ENCODE peak calls at places on chromosomes 11 and 22, in eight cellular contexts. C is GM19239; K is NCI-H2171 treated with DMSO at 0.1 percent for 48 hours; D is neural crest cell; W is activated effector memory CD4-positive, alpha-beta T cell treated with anti-CD3 and anti-CD28 coated beads, Interleukin-2, amount 50 U/mL, for 16 hours; P is activated T-cell treated with anti-CD3 and anti-CD28 coated beads for 1 hour; U is hypothalamus; F is heart right ventricle. E is an unnamed sample.

GRCh38 chr11:69239320-69240040 is 54.5 kb upstream of the MYEOV start:
- DNase-seq in C (no peak), K (no peak), D (no peak), W (no peak), P (no peak), U (no peak), F (no peak), E (no peak)

GRCh38 chr11:94310191-94310875 is 6.0 kb downstream of the IZUMO1R start:
- DNase-seq in C (no peak), K (peak), D (no peak), W (no peak), P (no peak), U (no peak), F (no peak), E (no peak)

GRCh38 chr11:121488641-121489040 is 35.9 kb upstream of the SORL1-AS1 start:
- DNase-seq in C (no peak), K (no peak), D (no peak), W (no peak), P (no peak), U (no peak), F (no peak), E (no peak)

GRCh38 chr11:113634940-113635575 is 71.0 kb downstream of the TMPRSS5 start:
- DNase-seq in C (no peak), K (peak), D (no peak), W (no peak), P (no peak), U (no peak), F (no peak), E (no peak)

GRCh38 chr22:50535113-50535512 is 5.3 kb upstream of the TYMP start:
- DNase-seq in C (no peak), K (no peak), D (no peak), W (no peak), P (no peak), U (no peak), F (no peak), E (no peak)

GRCh38 chr11:77147036-77147315 is 18.9 kb downstream of the MYO7A start:
- DNase-seq in C (no peak), K (no peak), D (no peak), W (no peak), P (no peak), U (no peak), F (no peak), E (no peak)

GRCh38 chr11:102361100-102362021 is 14.3 kb downstream of the BIRC2 start:
- DNase-seq in C (no peak), K (no peak), D (no peak), W (peak), P (peak), U (no peak), F (no peak), E (no peak)

GRCh38 chr11:30313580-30313979 is 9.3 kb upstream of the ARL14EP start:
- DNase-seq in C (no peak), K (no peak), D (no peak), W (no peak), P (no peak), U (no peak), F (no peak), E (no peak)

GRCh38 chr11:119625206-119625988 is 103.6 kb downstream of the NECTIN1 start:
- DNase-seq in C (no peak), K (no peak), D (no peak), W (no peak), P (no peak), U (no peak), F (no peak), E (no peak)

E was measured in D341Med.